ENCODE peak calls at places on chromosomes 7 and 10, in six cellular contexts. N, D, X, O, M and U are unnamed samples.

GRCh38 chr10:114337510-114338462 is 66.5 kb downstream of the AFAP1L2 start:
- DNase-seq in N (no peak), D (no peak), X (no peak), O (no peak), M (no peak), U (no peak)

GRCh38 chr7:40793132-40793531 is 658.3 kb downstream of the SUGCT start:
- DNase-seq in N (no peak), D (no peak), X (no peak), O (no peak), M (no peak), U (no peak)

GRCh38 chr7:158249692-158250091 is 337.9 kb downstream of the PTPRN2 start:
- DNase-seq in N (no peak), D (no peak), X (no peak), O (no peak), M (no peak), U (no peak)

GRCh38 chr10:11401314-11402222 is 209.9 kb downstream of the USP6NL start:
- DNase-seq in N (no peak), D (no peak), X (no peak), O (no peak), M (peak), U (no peak)

GRCh38 chr10:80535671-80536360 is 1.9 kb upstream of the SH2D4B start:
- DNase-seq in N (no peak), D (peak), X (peak), O (no peak), M (no peak), U (peak)

GRCh38 chr7:99004216-99004615 is 125.9 kb downstream of the TRRAP start:
- DNase-seq in N (no peak), D (no peak), X (no peak), O (no peak), M (no peak), U (peak)

GRCh38 chr7:29146888-29147609 is 712 bp upstream of the CPVL start:
- DNase-seq in N (peak), D (peak), X (peak), O (no peak), M (no peak), U (no peak)

GRCh38 chr7:131061158-131061557 is 266.5 kb upstream of the MKLN1 start:
- DNase-seq in N (no peak), D (no peak), X (no peak), O (no peak), M (no peak), U (no peak)

GRCh38 chr7:100875356-100875751 is 451 bp downstream of the SRRT start:
- DNase-seq in N (no peak), D (no peak), X (no peak), O (no peak), M (no peak), U (no peak)

GRCh38 chr10:17617031-17617911 is at the start of gene HACD1:
- DNase-seq in N (peak), D (peak), X (peak), O (peak), M (peak), U (peak)

GRCh38 chr7:99557940-99558305 is 519 bp upstream of the ZNF655 start:
- DNase-seq in N (no peak), D (no peak), X (no peak), O (no peak), M (no peak), U (no peak)

GRCh38 chr10:21496285-21497176 is 29.0 kb downstream of the SKIDA1 start:
- DNase-seq in N (peak), D (peak), X (no peak), O (peak), M (no peak), U (peak)

GRCh38 chr10:69375307-69376151 is 41.2 kb downstream of the TACR2 start:
- DNase-seq in N (peak), D (peak), X (no peak), O (no peak), M (peak), U (no peak)

GRCh38 chr7:139078399-139078798 is 31.1 kb downstream of the ZC3HAV1 start:
- DNase-seq in N (no peak), D (no peak), X (no peak), O (no peak), M (no peak), U (no peak)

GRCh38 chr7:156639426-156640256 is 933 bp upstream of the RNF32 start:
- DNase-seq in N (no peak), D (no peak), X (no peak), O (no peak), M (no peak), U (peak)

GRCh38 chr10:44477021-44477420 is 92.1 kb upstream of the CXCL12 start:
- DNase-seq in N (no peak), D (no peak), X (no peak), O (no peak), M (no peak), U (no peak)

GRCh38 chr7:6157685-6158423 is 114.6 kb downstream of the CYTH3 start:
- DNase-seq in N (no peak), D (no peak), X (no peak), O (no peak), M (no peak), U (peak)

GRCh38 chr10:59002011-59002410 is 174.4 kb upstream of the PHYHIPL start:
- DNase-seq in N (no peak), D (no peak), X (no peak), O (no peak), M (no peak), U (no peak)

GRCh38 chr10:28494420-28494819 is 38.5 kb upstream of the WAC start:
- DNase-seq in N (no peak), D (no peak), X (no peak), O (no peak), M (no peak), U (no peak)

GRCh38 chr10:43774234-43774769 is 125.6 kb upstream of the ZNF32 start:
- DNase-seq in N (no peak), D (no peak), X (no peak), O (no peak), M (no peak), U (no peak)

GRCh38 chr10:31961264-31961663 is 32.6 kb upstream of the ARHGAP12 start:
- DNase-seq in N (no peak), D (no peak), X (no peak), O (no peak), M (no peak), U (no peak)

GRCh38 chr10:59907918-59908807 is 1.8 kb upstream of the CCDC6 start:
- DNase-seq in N (peak), D (peak), X (peak), O (peak), M (peak), U (no peak)

GRCh38 chr10:116891208-116891607 is 41.9 kb downstream of the ENO4 start:
- DNase-seq in N (no peak), D (peak), X (no peak), O (no peak), M (no peak), U (no peak)

GRCh38 chr7:44310221-44310848 is 15.1 kb downstream of the CAMK2B start:
- DNase-seq in N (no peak), D (no peak), X (no peak), O (no peak), M (no peak), U (peak)

GRCh38 chr10:123911866-123912265 is 20.3 kb upstream of the CPXM2 start:
- DNase-seq in N (no peak), D (no peak), X (no peak), O (no peak), M (no peak), U (no peak)

GRCh38 chr10:133373104-133373624 is at the start of gene ECHS1:
- DNase-seq in N (peak), D (peak), X (peak), O (peak), M (peak), U (peak)

GRCh38 chr7:35648367-35648766 is 46.6 kb downstream of the HERPUD2 start:
- DNase-seq in N (no peak), D (no peak), X (no peak), O (no peak), M (no peak), U (no peak)

GRCh38 chr10:118965636-118966035 is 63.9 kb upstream of the NANOS1 start:
- DNase-seq in N (peak), D (no peak), X (no peak), O (no peak), M (no peak), U (no peak)

GRCh38 chr7:151461096-151461941 is 21.4 kb upstream of the CRYGN start:
- DNase-seq in N (no peak), D (no peak), X (no peak), O (no peak), M (no peak), U (no peak)

GRCh38 chr10:119398996-119399395 is 143.5 kb downstream of the RGS10 start:
- DNase-seq in N (no peak), D (no peak), X (no peak), O (no peak), M (no peak), U (no peak)

GRCh38 chr10:116688241-116688711 is 54.1 kb downstream of the HSPA12A start:
- DNase-seq in N (no peak), D (peak), X (no peak), O (no peak), M (no peak), U (peak)

GRCh38 chr10:49662169-49662830 is 17.2 kb upstream of the C10orf53 start:
- DNase-seq in N (no peak), D (no peak), X (no peak), O (no peak), M (no peak), U (no peak)

GRCh38 chr10:6493521-6494451 is 86.3 kb downstream of the PRKCQ start:
- DNase-seq in N (no peak), D (no peak), X (no peak), O (no peak), M (no peak), U (no peak)

GRCh38 chr10:77223532-77224460 is 413.8 kb downstream of the KCNMA1 start:
- DNase-seq in N (no peak), D (no peak), X (no peak), O (no peak), M (no peak), U (no peak)

GRCh38 chr10:124319926-124320391 is 98.8 kb downstream of the OAT start:
- DNase-seq in N (no peak), D (no peak), X (no peak), O (no peak), M (no peak), U (peak)

GRCh38 chr7:151945224-151945623 is 11.0 kb upstream of the GALNTL5 start:
- DNase-seq in N (no peak), D (no peak), X (no peak), O (no peak), M (no peak), U (no peak)

GRCh38 chr10:4765428-4765827 is 60.6 kb upstream of the AKR1E2 start:
- DNase-seq in N (no peak), D (no peak), X (no peak), O (no peak), M (no peak), U (no peak)